ENCODE peak calls at places on chromosomes 16 and 17, in six cellular contexts. One of them, this sample, is unnamed.

GRCh38 chr17:80364091-80364691 is 50.8 kb upstream of the ENDOV start:
- DNase-seq in A549: peak
- DNase-seq in brain microvascular endothelial cell: no peak
- DNase-seq in OCI-LY7: peak
- DNase-seq in AG04450: no peak
- DNase-seq in thoracic aorta: no peak
- DNase-seq in this sample: no peak

GRCh38 chr17:74646231-74646630 is 22.7 kb upstream of the CD300E start:
- DNase-seq in A549: peak
- DNase-seq in brain microvascular endothelial cell: peak
- DNase-seq in OCI-LY7: peak
- DNase-seq in AG04450: no peak
- DNase-seq in thoracic aorta: no peak
- DNase-seq in this sample: no peak

GRCh38 chr17:51056813-51057510 is 63.7 kb downstream of the SPAG9 start:
- DNase-seq in A549: peak
- DNase-seq in brain microvascular endothelial cell: peak
- DNase-seq in OCI-LY7: peak
- DNase-seq in AG04450: peak
- DNase-seq in thoracic aorta: no peak
- DNase-seq in this sample: no peak

GRCh38 chr17:38925263-38925995 is at the start of gene LASP1NB:
- DNase-seq in A549: no peak
- DNase-seq in brain microvascular endothelial cell: peak
- DNase-seq in OCI-LY7: peak
- DNase-seq in AG04450: no peak
- DNase-seq in thoracic aorta: no peak
- DNase-seq in this sample: peak

GRCh38 chr17:50666316-50666715 is 31.6 kb downstream of the ABCC3 start:
- DNase-seq in A549: no peak
- DNase-seq in brain microvascular endothelial cell: no peak
- DNase-seq in OCI-LY7: no peak
- DNase-seq in AG04450: no peak
- DNase-seq in thoracic aorta: no peak
- DNase-seq in this sample: no peak

GRCh38 chr16:67910162-67910561 is 17.1 kb downstream of the PSKH1 start:
- DNase-seq in A549: no peak
- DNase-seq in brain microvascular endothelial cell: no peak
- DNase-seq in OCI-LY7: peak
- DNase-seq in AG04450: peak
- DNase-seq in thoracic aorta: no peak
- DNase-seq in this sample: no peak

GRCh38 chr17:5264930-5265329 is 17.2 kb upstream of the RABEP1 start:
- DNase-seq in A549: no peak
- DNase-seq in brain microvascular endothelial cell: no peak
- DNase-seq in OCI-LY7: no peak
- DNase-seq in AG04450: no peak
- DNase-seq in thoracic aorta: no peak
- DNase-seq in this sample: no peak

GRCh38 chr17:79082311-79083190 is 7.9 kb downstream of the ENGASE start:
- DNase-seq in A549: peak
- DNase-seq in brain microvascular endothelial cell: no peak
- DNase-seq in OCI-LY7: peak
- DNase-seq in AG04450: no peak
- DNase-seq in thoracic aorta: no peak
- DNase-seq in this sample: peak

GRCh38 chr17:41695134-41695661 is 6.5 kb downstream of the EIF1 start:
- DNase-seq in A549: peak
- DNase-seq in brain microvascular endothelial cell: no peak
- DNase-seq in OCI-LY7: no peak
- DNase-seq in AG04450: no peak
- DNase-seq in thoracic aorta: no peak
- DNase-seq in this sample: no peak

GRCh38 chr17:28228986-28229729 is 89.8 kb upstream of the TMEM97 start:
- DNase-seq in A549: no peak
- DNase-seq in brain microvascular endothelial cell: no peak
- DNase-seq in OCI-LY7: no peak
- DNase-seq in AG04450: no peak
- DNase-seq in thoracic aorta: no peak
- DNase-seq in this sample: no peak

GRCh38 chr17:28228109-28228840 is 90.7 kb upstream of the TMEM97 start:
- DNase-seq in A549: peak
- DNase-seq in brain microvascular endothelial cell: no peak
- DNase-seq in OCI-LY7: no peak
- DNase-seq in AG04450: no peak
- DNase-seq in thoracic aorta: no peak
- DNase-seq in this sample: no peak

GRCh38 chr17:28226563-28226962 is 92.4 kb upstream of the TMEM97 start:
- DNase-seq in A549: no peak
- DNase-seq in brain microvascular endothelial cell: no peak
- DNase-seq in OCI-LY7: no peak
- DNase-seq in AG04450: no peak
- DNase-seq in thoracic aorta: no peak
- DNase-seq in this sample: no peak

GRCh38 chr17:28225872-28226271 is 93.1 kb upstream of the TMEM97 start:
- DNase-seq in A549: no peak
- DNase-seq in brain microvascular endothelial cell: no peak
- DNase-seq in OCI-LY7: no peak
- DNase-seq in AG04450: no peak
- DNase-seq in thoracic aorta: no peak
- DNase-seq in this sample: no peak

GRCh38 chr17:28227278-28228108 is 91.5 kb upstream of the TMEM97 start:
- DNase-seq in A549: peak
- DNase-seq in brain microvascular endothelial cell: peak
- DNase-seq in OCI-LY7: no peak
- DNase-seq in AG04450: no peak
- DNase-seq in thoracic aorta: no peak
- DNase-seq in this sample: peak
- H3K27ac ChIP-seq in A549: peak
- H3K27ac ChIP-seq in brain microvascular endothelial cell: no peak
- H3K27ac ChIP-seq in OCI-LY7: no peak
- H3K27ac ChIP-seq in AG04450: no peak
- H3K27ac ChIP-seq in thoracic aorta: no peak
- H3K27ac ChIP-seq in this sample: no peak

DNA sequence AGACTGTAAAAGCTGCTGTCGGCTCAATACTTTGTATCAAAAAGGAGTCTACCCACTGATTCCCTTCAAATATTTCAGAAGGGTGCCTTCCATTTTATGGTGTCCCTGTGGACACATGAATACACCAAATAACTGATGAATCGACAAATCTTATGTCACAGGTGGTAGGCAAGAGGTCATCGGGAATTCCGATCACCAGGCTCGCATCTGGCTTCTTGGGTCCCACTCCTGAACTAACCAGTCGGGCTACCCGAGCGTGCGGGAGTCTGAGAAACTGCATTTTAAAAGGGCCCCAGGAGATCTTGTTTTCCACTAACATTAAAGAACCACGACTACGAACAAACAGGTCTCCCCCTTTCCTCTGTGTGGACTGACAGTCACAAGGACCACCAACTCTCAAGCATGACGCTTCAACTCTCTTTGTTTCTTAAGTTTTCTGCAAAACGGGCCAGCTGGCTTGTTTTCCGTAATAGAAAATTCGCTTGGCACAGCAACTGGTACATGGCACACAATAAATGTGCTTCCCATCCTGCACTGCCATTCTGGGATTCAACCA is 871 bp downstream of the PSME3IP1 start:
- DNase-seq in A549: no peak
- DNase-seq in brain microvascular endothelial cell: no peak
- DNase-seq in OCI-LY7: peak
- DNase-seq in AG04450: no peak
- DNase-seq in thoracic aorta: no peak
- DNase-seq in this sample: no peak
- H3K27ac ChIP-seq in A549: peak
- H3K27ac ChIP-seq in brain microvascular endothelial cell: peak
- H3K27ac ChIP-seq in OCI-LY7: peak
- H3K27ac ChIP-seq in AG04450: peak
- H3K27ac ChIP-seq in thoracic aorta: peak
- H3K27ac ChIP-seq in this sample: peak

DNA sequence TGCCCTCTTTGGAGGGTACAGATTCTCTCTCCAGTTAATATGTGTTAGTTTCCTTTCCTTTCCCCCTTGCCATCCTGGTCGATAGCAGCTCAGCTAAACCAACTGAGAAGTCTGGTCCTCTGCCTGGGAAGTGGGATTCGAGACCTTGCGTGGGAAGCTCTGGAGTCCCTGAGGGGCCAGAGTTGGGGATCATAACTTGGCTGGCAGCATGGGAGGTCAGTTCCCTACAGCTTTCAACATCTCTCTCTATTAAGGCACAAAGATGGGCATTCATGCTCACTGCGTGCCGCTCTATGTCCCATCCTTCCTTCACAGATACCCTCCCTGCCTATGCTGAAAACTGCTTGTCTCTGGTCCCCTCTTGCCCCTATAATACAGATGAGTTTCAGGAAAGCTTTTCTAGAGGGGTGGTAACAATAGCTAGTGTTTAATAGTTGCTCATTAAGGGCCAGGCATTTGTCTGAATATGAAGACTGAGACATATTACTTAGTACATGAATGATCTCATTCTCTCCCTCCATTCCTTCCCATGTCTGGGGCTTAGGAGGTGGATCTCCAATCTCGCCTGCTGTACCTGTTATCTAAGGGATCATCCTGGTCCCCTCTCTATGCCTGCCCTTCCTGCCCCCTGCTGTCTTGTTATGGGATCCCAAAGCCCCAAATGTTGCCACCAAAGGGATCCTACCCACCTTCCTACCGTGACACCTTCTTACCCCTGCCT is 10.8 kb downstream of the THRA start:
- DNase-seq in A549: no peak
- DNase-seq in brain microvascular endothelial cell: no peak
- DNase-seq in OCI-LY7: no peak
- DNase-seq in AG04450: no peak
- DNase-seq in thoracic aorta: no peak
- DNase-seq in this sample: no peak
- H3K27ac ChIP-seq in A549: peak
- H3K27ac ChIP-seq in brain microvascular endothelial cell: no peak
- H3K27ac ChIP-seq in OCI-LY7: no peak
- H3K27ac ChIP-seq in AG04450: no peak
- H3K27ac ChIP-seq in thoracic aorta: peak
- H3K27ac ChIP-seq in this sample: peak

DNA sequence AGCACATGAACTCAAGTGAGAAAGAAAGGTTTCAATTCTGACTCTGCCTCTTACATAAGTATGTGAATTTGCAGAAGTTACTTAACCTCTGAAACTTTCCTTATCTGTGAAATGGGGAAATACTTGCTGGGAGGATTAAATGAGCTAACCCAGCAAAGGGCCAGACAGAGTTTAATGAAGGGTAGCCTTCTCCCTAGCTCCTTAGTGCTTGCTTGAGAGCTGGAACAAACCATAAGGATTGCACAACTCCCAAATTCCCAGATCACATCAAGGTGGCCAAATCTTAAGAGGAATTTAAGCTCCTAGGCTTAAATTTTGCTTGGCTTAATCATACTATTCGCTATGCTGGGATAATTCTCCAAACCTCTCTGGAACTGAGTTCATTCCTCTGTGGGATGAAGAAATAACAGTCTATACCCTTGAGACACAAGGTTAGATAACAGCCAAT is 11.8 kb upstream of the WSB1 start:
- DNase-seq in A549: no peak
- DNase-seq in brain microvascular endothelial cell: no peak
- DNase-seq in OCI-LY7: peak
- DNase-seq in AG04450: no peak
- DNase-seq in thoracic aorta: no peak
- DNase-seq in this sample: no peak
- H3K27ac ChIP-seq in A549: no peak
- H3K27ac ChIP-seq in brain microvascular endothelial cell: no peak
- H3K27ac ChIP-seq in OCI-LY7: no peak
- H3K27ac ChIP-seq in AG04450: no peak
- H3K27ac ChIP-seq in thoracic aorta: no peak
- H3K27ac ChIP-seq in this sample: no peak

GRCh38 chr17:81405382-81406005 is 10.2 kb downstream of the BAHCC1 start:
- DNase-seq in A549: no peak
- DNase-seq in brain microvascular endothelial cell: no peak
- DNase-seq in OCI-LY7: no peak
- DNase-seq in AG04450: no peak
- DNase-seq in thoracic aorta: peak
- DNase-seq in this sample: peak
- H3K27ac ChIP-seq in A549: peak
- H3K27ac ChIP-seq in brain microvascular endothelial cell: no peak
- H3K27ac ChIP-seq in OCI-LY7: no peak
- H3K27ac ChIP-seq in AG04450: no peak
- H3K27ac ChIP-seq in thoracic aorta: peak
- H3K27ac ChIP-seq in this sample: peak

GRCh38 chr17:63702616-63703015 is 2.7 kb upstream of the LIMD2 start:
- DNase-seq in A549: no peak
- DNase-seq in brain microvascular endothelial cell: no peak
- DNase-seq in OCI-LY7: no peak
- DNase-seq in AG04450: no peak
- DNase-seq in thoracic aorta: no peak
- DNase-seq in this sample: no peak
- H3K27ac ChIP-seq in A549: no peak
- H3K27ac ChIP-seq in brain microvascular endothelial cell: no peak
- H3K27ac ChIP-seq in OCI-LY7: peak
- H3K27ac ChIP-seq in AG04450: no peak
- H3K27ac ChIP-seq in thoracic aorta: no peak
- H3K27ac ChIP-seq in this sample: no peak

DNA sequence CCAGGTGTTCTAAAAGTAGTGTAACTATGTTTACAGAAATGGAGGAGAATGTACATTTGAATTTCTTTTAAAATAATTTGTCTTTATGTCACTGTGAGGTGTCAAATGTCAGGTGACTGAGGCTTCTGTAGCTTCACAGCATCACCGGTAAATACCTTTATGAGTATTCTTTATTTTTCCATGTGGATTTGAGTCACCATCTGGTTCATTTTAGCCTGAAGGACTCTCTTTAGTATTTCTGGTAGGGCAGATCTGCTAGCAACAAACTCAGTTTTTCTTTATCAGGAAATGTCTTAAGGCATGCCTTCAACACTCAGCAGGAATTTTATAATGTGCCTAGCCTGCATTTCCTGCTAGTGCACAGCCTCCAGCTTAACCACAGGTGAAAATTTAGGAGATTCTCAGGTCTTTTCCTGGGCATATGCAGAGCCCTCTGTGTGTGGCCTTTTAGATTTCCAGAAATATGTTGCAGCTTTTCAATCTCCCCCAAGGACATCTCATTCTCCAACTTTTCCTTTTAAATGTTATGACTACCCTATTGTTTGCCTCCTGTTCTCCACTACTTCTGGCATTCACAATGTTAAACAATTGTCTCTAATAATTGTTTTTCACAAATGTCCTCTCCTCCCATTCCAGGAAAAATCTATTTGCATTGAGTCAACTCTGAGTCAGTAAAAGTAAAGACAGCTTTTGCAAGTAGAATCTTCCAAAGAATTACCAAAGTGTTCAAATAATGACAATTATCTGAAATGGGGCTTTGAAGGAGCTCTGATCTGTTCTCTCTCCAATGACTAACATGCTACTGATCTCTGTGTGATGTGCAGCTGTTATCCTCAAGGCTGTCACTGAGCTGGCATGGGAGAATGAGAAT is 239.4 kb upstream of the CPHXL start:
- DNase-seq in A549: peak
- DNase-seq in brain microvascular endothelial cell: no peak
- DNase-seq in OCI-LY7: no peak
- DNase-seq in AG04450: no peak
- DNase-seq in thoracic aorta: no peak
- DNase-seq in this sample: no peak
- H3K27ac ChIP-seq in A549: no peak
- H3K27ac ChIP-seq in brain microvascular endothelial cell: no peak
- H3K27ac ChIP-seq in OCI-LY7: no peak
- H3K27ac ChIP-seq in AG04450: no peak
- H3K27ac ChIP-seq in thoracic aorta: no peak
- H3K27ac ChIP-seq in this sample: no peak

GRCh38 chr17:29147682-29148081 is 32.5 kb downstream of the MYO18A start:
- DNase-seq in A549: no peak
- DNase-seq in brain microvascular endothelial cell: no peak
- DNase-seq in OCI-LY7: no peak
- DNase-seq in AG04450: no peak
- DNase-seq in thoracic aorta: no peak
- DNase-seq in this sample: no peak
- H3K27ac ChIP-seq in A549: no peak
- H3K27ac ChIP-seq in brain microvascular endothelial cell: no peak
- H3K27ac ChIP-seq in OCI-LY7: no peak
- H3K27ac ChIP-seq in AG04450: no peak
- H3K27ac ChIP-seq in thoracic aorta: no peak
- H3K27ac ChIP-seq in this sample: no peak